ENCODE peak calls at places on chromosome 20, in six cellular contexts. C, A, M, J, Z and S are unnamed samples.
A peak's percentile ranks its signal among the peaks of the same experiment; 100 is the strongest.

GRCh38 chr20:42678895-42679294 is 510.8 kb downstream of the PTPRT start:
- DNase-seq in C (no peak), A (no peak), M (no peak), J (no peak), Z (no peak), S (no peak)

GRCh38 chr20:63089051-63089907 is 82.5 kb upstream of the BHLHE23 start:
- DNase-seq in C (no peak), A (no peak), M (no peak), J (no peak), Z (no peak), S (no peak)

GRCh38 chr20:22531756-22532155 is 52.6 kb downstream of the FOXA2 start:
- DNase-seq in C (no peak), A (no peak), M (no peak), J (no peak), Z (no peak), S (no peak)

GRCh38 chr20:61451009-61451408 is 198.9 kb downstream of the CDH4 start:
- DNase-seq in C (no peak), A (no peak), M (no peak), J (no peak), Z (no peak), S (no peak)

GRCh38 chr20:44210422-44211176 is at the start of gene OSER1:
- DNase-seq in C (peak; percentile 97), A (peak; percentile 80), M (peak; percentile 97), J (peak; percentile 97), Z (peak; percentile 97), S (peak; percentile 99)

GRCh38 chr20:17653835-17654648 is 28.0 kb downstream of the RRBP1 start:
- DNase-seq in C (no peak), A (no peak), M (no peak), J (no peak), Z (no peak), S (no peak)

GRCh38 chr20:6562111-6562510 is 205.4 kb upstream of the BMP2 start:
- DNase-seq in C (no peak), A (no peak), M (no peak), J (no peak), Z (no peak), S (no peak)

GRCh38 chr20:49381558-49382493 is 100.6 kb downstream of the KCNB1 start:
- DNase-seq in C (no peak), A (peak; percentile 71), M (no peak), J (peak; percentile 7), Z (no peak), S (no peak)

GRCh38 chr20:49851234-49851755 is 38.7 kb downstream of the SLC9A8 start:
- DNase-seq in C (no peak), A (no peak), M (no peak), J (no peak), Z (no peak), S (no peak)

GRCh38 chr20:35257175-35257909 is 20.6 kb downstream of the MMP24OS start:
- DNase-seq in C (no peak), A (no peak), M (no peak), J (no peak), Z (no peak), S (no peak)

GRCh38 chr20:44454301-44454963 is 21.2 kb upstream of the TTPAL start:
- DNase-seq in C (no peak), A (no peak), M (no peak), J (no peak), Z (no peak), S (no peak)

GRCh38 chr20:881051-881820 is 34.9 kb downstream of the ANGPT4 start:
- DNase-seq in C (no peak), A (no peak), M (no peak), J (peak; percentile 16), Z (no peak), S (no peak)

GRCh38 chr20:47032969-47033578 is 138.4 kb downstream of the EYA2 start:
- DNase-seq in C (no peak), A (no peak), M (no peak), J (no peak), Z (no peak), S (no peak)

GRCh38 chr20:63896136-63896890 is 1.4 kb downstream of the DNAJC5 start:
- DNase-seq in C (peak; percentile 17), A (peak; percentile 58), M (no peak), J (peak; percentile 30), Z (peak; percentile 57), S (peak; percentile 73)

GRCh38 chr20:23061713-23062561 is 12.5 kb upstream of the THBD start:
- DNase-seq in C (no peak), A (no peak), M (no peak), J (peak; percentile 69), Z (no peak), S (no peak)

GRCh38 chr20:37640600-37641561 is 52.9 kb upstream of the CTNNBL1 start:
- DNase-seq in C (no peak), A (no peak), M (no peak), J (no peak), Z (no peak), S (no peak)

GRCh38 chr20:50569864-50570836 is 60.0 kb downstream of the PTPN1 start:
- DNase-seq in C (no peak), A (no peak), M (no peak), J (no peak), Z (peak; percentile 69), S (peak; percentile 79)

GRCh38 chr20:38393259-38393658 is 41.9 kb downstream of the SNHG17 start:
- DNase-seq in C (no peak), A (no peak), M (no peak), J (no peak), Z (no peak), S (no peak)